ENCODE peak calls at places on chromosomes 13 and 19, in eight cellular contexts. H, G, L, N, T, V, D and Z are unnamed samples. For H3K36me3, the result is how much of the 10 kb centered on the place peaks cover.

GRCh38 chr13:35840991-35841604 is 290.1 kb downstream of the DCLK1 start:
- DNase-seq in H (no peak), G (no peak), L (peak), N (no peak), T (no peak), V (no peak), D (no peak), Z (peak)

GRCh38 chr19:49497047-49497789 is 984 bp downstream of the RPS11 start:
- DNase-seq in H (no peak), G (peak), L (no peak), N (peak), T (peak), V (no peak), D (no peak), Z (no peak)

GRCh38 chr19:40443930-40444180 is 280 bp downstream of the SERTAD3 start:
- DNase-seq in H (no peak), G (no peak), L (no peak), N (no peak), T (no peak), V (no peak), D (no peak), Z (peak)

GRCh38 chr13:59360108-59360507 is 803.6 kb downstream of the DIAPH3 start:
- DNase-seq in H (no peak), G (no peak), L (no peak), N (no peak), T (no peak), V (no peak), D (no peak), Z (no peak)

GRCh38 chr13:37074703-37075102 is 15.2 kb upstream of the SUPT20H start:
- DNase-seq in H (no peak), G (no peak), L (peak), N (peak), T (no peak), V (no peak), D (no peak), Z (peak)

GRCh38 chr13:97267418-97268059 is 45.4 kb downstream of the MBNL2 start:
- DNase-seq in H (no peak), G (no peak), L (no peak), N (no peak), T (no peak), V (no peak), D (no peak), Z (no peak)

GRCh38 chr13:60398438-60398891 is 1.4 kb downstream of the TDRD3 start:
- DNase-seq in H (no peak), G (no peak), L (no peak), N (no peak), T (no peak), V (no peak), D (no peak), Z (no peak)

GRCh38 chr19:31356587-31357314 is 7.5 kb upstream of the TSHZ3 start:
- DNase-seq in H (no peak), G (peak), L (no peak), N (peak), T (no peak), V (no peak), D (no peak), Z (no peak)

GRCh38 chr19:16655727-16656126 is 4.2 kb downstream of the SMIM7 start:
- DNase-seq in H (no peak), G (no peak), L (no peak), N (no peak), T (no peak), V (no peak), D (no peak), Z (no peak)

GRCh38 chr13:63110431-63110830 is 1694.8 kb upstream of the PCDH20 start:
- DNase-seq in H (no peak), G (no peak), L (peak), N (no peak), T (no peak), V (no peak), D (no peak), Z (peak)

GRCh38 chr13:112105884-112106283 is 38.9 kb downstream of the SOX1 start:
- DNase-seq in H (no peak), G (no peak), L (no peak), N (peak), T (no peak), V (no peak), D (no peak), Z (no peak)

GRCh38 chr19:33705860-33706259 is 84.1 kb downstream of the CHST8 start:
- DNase-seq in H (no peak), G (no peak), L (no peak), N (no peak), T (no peak), V (no peak), D (no peak), Z (no peak)

GRCh38 chr13:75489502-75490263 is 7.7 kb upstream of the TBC1D4 start:
- DNase-seq in H (no peak), G (peak), L (peak), N (no peak), T (peak), V (no peak), D (no peak), Z (no peak)

GRCh38 chr13:106432636-106433035 is 102.8 kb downstream of the EFNB2 start:
- DNase-seq in H (no peak), G (no peak), L (peak), N (no peak), T (no peak), V (no peak), D (no peak), Z (no peak)

GRCh38 chr13:31982540-31982939 is 49.0 kb upstream of the FRY start:
- DNase-seq in H (peak), G (peak), L (peak), N (no peak), T (peak), V (peak), D (no peak), Z (peak)

GRCh38 chr13:64749301-64749700 is 2480.8 kb downstream of the PCDH9 start:
- DNase-seq in H (no peak), G (no peak), L (no peak), N (no peak), T (no peak), V (no peak), D (no peak), Z (no peak)

GRCh38 chr19:19866599-19867248 is 1.0 kb downstream of the ZNF253 start:
- DNase-seq in H (no peak), G (no peak), L (no peak), N (peak), T (no peak), V (no peak), D (no peak), Z (peak)

GRCh38 chr19:31018951-31019350 is 330.3 kb downstream of the TSHZ3 start:
- DNase-seq in H (no peak), G (no peak), L (no peak), N (no peak), T (no peak), V (no peak), D (no peak), Z (peak)

GRCh38 chr19:8641908-8642547 is 11.6 kb downstream of the NFILZ start:
- DNase-seq in H (no peak), G (peak), L (peak), N (peak), T (no peak), V (no peak), D (no peak), Z (no peak)

GRCh38 chr13:30932481-30933333 is at the start of gene TEX26:
- DNase-seq in H (no peak), G (no peak), L (peak), N (peak), T (no peak), V (no peak), D (no peak), Z (no peak)

GRCh38 chr13:39232401-39232980 is 194.2 kb downstream of the NHLRC3 start:
- DNase-seq in H (no peak), G (no peak), L (no peak), N (no peak), T (no peak), V (no peak), D (no peak), Z (peak)

GRCh38 chr19:48686103-48686502 is 9.7 kb upstream of the FUT2 start:
- DNase-seq in H (no peak), G (no peak), L (no peak), N (no peak), T (no peak), V (no peak), D (no peak), Z (peak)

GRCh38 chr13:46267166-46267565 is 55.4 kb downstream of the LRRC63 start:
- DNase-seq in H (no peak), G (no peak), L (no peak), N (no peak), T (no peak), V (no peak), D (no peak), Z (no peak)

GRCh38 chr13:70162141-70162540 is 53.9 kb upstream of the KLHL1 start:
- DNase-seq in H (no peak), G (no peak), L (no peak), N (peak), T (no peak), V (no peak), D (no peak), Z (peak)

GRCh38 chr13:98280176-98280510 is 103.1 kb upstream of the RNF113B start:
- DNase-seq in H (no peak), G (no peak), L (no peak), N (no peak), T (no peak), V (no peak), D (no peak), Z (no peak)

GRCh38 chr19:18254546-18255500 is 19.4 kb downstream of the IQCN start:
- DNase-seq in H (no peak), G (no peak), L (no peak), N (no peak), T (peak), V (no peak), D (no peak), Z (no peak)

GRCh38 chr13:57030671-57031070 is 110.0 kb upstream of the PRR20A start:
- DNase-seq in H (no peak), G (no peak), L (no peak), N (no peak), T (no peak), V (no peak), D (no peak), Z (no peak)

GRCh38 chr19:41276231-41276630 is 12.1 kb downstream of the HNRNPUL1 start:
- DNase-seq in H (no peak), G (no peak), L (no peak), N (no peak), T (no peak), V (no peak), D (no peak), Z (no peak)

GRCh38 chr19:39752795-39753194 is 15.0 kb upstream of the CLC start:
- DNase-seq in H (no peak), G (no peak), L (no peak), N (no peak), T (no peak), V (no peak), D (no peak), Z (no peak)

GRCh38 chr19:1818549-1819195 is 6.6 kb upstream of the ATP8B3 start:
- DNase-seq in H (no peak), G (no peak), L (no peak), N (no peak), T (no peak), V (no peak), D (no peak), Z (no peak)

GRCh38 chr19:1815605-1816529 is 3.8 kb upstream of the ATP8B3 start:
- DNase-seq in H (no peak), G (no peak), L (no peak), N (no peak), T (no peak), V (no peak), D (no peak), Z (no peak)

GRCh38 chr19:1816530-1817298 is 4.6 kb upstream of the ATP8B3 start:
- DNase-seq in H (no peak), G (no peak), L (no peak), N (no peak), T (no peak), V (no peak), D (no peak), Z (no peak)

GRCh38 chr19:1819211-1819975 is 7.3 kb upstream of the ATP8B3 start:
- DNase-seq in H (no peak), G (no peak), L (no peak), N (no peak), T (no peak), V (no peak), D (no peak), Z (no peak)

GRCh38 chr19:1817553-1818179 is 5.6 kb upstream of the ATP8B3 start:
- DNase-seq in H (no peak), G (no peak), L (no peak), N (no peak), T (no peak), V (no peak), D (no peak), Z (no peak)
- H3K36me3 ChIP-seq in H (half or more), G (under half), L (under half), N (under half), T (half or more), V (under half), D (under half), Z (under half)

DNA sequence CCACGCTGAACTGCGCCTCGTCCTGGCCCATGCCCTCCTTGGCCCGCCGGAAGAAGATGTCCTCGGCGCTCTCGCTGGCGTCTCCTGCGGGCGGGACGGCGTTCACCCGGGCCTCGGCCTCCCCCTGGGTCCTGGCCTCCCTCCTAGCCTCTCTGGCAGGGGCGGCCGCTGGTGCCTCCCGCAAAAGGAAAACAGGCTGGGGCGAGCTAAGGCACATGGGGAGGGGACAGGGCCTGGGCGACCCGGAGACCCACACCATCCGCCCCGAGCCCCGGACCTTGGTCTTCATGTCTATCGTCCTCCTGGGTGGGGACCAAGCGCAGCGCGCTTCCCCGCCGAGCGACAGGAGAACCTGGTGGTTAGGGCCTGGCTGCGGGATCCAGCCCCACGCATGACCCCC is 5.7 kb upstream of the TBXA2R start:
- DNase-seq in H (no peak), G (no peak), L (no peak), N (no peak), T (no peak), V (no peak), D (no peak), Z (no peak)
- H3K36me3 ChIP-seq in H (under half), G (under half), L (under half), N (under half), T (half or more), V (under half), D (under half), Z (under half)

DNA sequence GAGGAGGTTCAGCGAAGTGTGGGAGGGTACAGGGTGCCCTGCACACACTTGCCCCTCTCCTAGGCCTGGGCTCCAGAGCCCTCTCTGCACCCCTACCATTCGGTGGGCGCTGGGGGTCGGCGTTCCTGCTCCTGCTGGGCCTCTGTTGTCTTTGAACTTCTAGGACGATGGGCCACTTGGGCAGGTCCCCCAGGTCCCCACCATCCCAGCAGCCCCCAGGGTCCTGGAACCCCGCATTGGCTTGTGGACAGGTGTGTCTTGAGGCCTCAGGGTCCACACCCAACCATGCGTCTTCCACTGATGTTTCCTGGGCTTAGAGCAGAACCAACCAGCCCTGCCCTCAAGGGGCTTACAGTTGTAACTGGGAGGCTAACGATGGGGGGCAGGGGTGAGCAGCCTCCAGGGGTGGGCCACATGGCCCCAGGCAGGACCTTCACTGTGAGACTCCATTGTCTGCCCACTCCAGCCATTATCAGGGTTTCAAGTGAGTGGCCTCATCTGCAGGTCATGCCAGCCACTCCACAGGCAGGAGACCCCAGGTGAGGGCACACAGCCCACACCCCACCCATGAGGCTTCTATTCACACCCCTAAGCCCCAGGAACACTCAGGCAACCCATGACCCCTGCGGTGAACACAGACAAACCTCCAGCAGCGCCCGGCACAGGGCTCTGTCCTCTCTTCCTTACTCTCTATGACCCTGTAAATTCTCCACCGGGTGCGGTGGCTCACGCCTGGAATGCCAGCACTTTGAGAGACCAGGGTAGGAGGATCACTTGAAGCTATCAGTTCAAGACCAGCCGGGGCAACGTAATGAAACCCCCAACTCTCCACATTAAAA is 2.0 kb upstream of the KLF16 start:
- DNase-seq in H (no peak), G (no peak), L (no peak), N (no peak), T (no peak), V (no peak), D (no peak), Z (no peak)
- H3K36me3 ChIP-seq in H (under half), G (under half), L (under half), N (under half), T (under half), V (under half), D (under half), Z (under half)

GRCh38 chr19:2803486-2804155 is 16.0 kb upstream of the ZNF554 start:
- DNase-seq in H (no peak), G (no peak), L (no peak), N (no peak), T (no peak), V (no peak), D (no peak), Z (no peak)

GRCh38 chr19:2806736-2807378 is 12.8 kb upstream of the ZNF554 start:
- DNase-seq in H (no peak), G (no peak), L (no peak), N (no peak), T (no peak), V (no peak), D (no peak), Z (no peak)

GRCh38 chr19:2804156-2805004 is 15.3 kb upstream of the ZNF554 start:
- DNase-seq in H (no peak), G (no peak), L (no peak), N (no peak), T (no peak), V (no peak), D (no peak), Z (no peak)

GRCh38 chr19:2805991-2806649 is 13.5 kb upstream of the ZNF554 start:
- DNase-seq in H (no peak), G (no peak), L (no peak), N (no peak), T (no peak), V (no peak), D (no peak), Z (no peak)

GRCh38 chr19:2805261-2805900 is 14.3 kb upstream of the ZNF554 start:
- DNase-seq in H (no peak), G (no peak), L (no peak), N (no peak), T (no peak), V (no peak), D (no peak), Z (no peak)
- H3K36me3 ChIP-seq in H (under half), G (under half), L (under half), N (under half), T (half or more), V (under half), D (half or more), Z (half or more)

GRCh38 chr19:51938936-51939335 is 11.7 kb downstream of the ZNF613 start:
- DNase-seq in H (no peak), G (no peak), L (no peak), N (no peak), T (no peak), V (no peak), D (no peak), Z (no peak)
- H3K36me3 ChIP-seq in H (half or more), G (half or more), L (under half), N (half or more), T (half or more), V (half or more), D (half or more), Z (half or more)

DNA sequence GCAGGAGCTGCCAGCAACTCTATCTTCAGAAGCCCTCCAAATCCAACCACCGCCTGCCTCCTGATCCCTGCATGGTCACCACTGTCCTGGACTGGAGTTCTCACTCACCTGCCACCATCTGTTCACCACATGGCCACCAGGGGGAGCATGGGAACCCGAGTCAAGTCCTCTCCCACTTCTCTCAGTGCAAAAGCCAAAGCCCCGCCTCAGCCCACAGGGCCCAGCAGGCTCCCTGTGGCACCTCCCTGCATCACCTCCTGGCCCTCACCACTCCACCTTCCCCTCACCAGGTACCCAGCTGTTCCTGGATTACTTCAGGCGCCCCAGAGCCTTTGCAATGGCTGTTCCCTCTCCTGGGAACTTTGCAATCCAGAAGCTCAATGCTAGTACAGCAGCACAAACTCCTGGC is 5.3 kb downstream of the DHPS start:
- DNase-seq in H (no peak), G (peak), L (peak), N (peak), T (peak), V (peak), D (no peak), Z (peak)
- H3K36me3 ChIP-seq in H (half or more), G (half or more), L (under half), N (under half), T (half or more), V (under half), D (half or more), Z (half or more)

DNA sequence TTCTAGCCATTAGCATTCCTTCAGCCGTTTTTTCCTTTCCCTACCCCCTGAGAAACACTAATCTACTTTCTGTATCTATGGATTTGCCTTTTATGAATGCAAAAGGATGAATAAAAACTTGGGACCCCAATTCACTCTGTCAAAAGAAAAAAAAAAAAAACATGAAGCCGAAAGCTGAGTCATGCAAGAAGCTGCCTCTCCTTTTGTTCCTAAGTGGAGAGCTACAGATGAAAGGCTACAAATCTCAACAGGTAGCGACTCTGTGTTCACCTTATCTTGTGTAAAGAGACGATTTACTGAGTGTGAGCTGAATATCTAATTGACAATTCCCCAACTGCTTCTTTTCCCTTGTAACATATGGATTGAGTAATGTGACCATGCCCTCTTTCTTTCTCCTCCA is 1072.8 kb downstream of the UQCRFS1 start:
- DNase-seq in H (no peak), G (no peak), L (no peak), N (no peak), T (no peak), V (no peak), D (no peak), Z (no peak)
- H3K36me3 ChIP-seq in H (under half), G (under half), L (under half), N (under half), T (under half), V (under half), D (under half), Z (under half)

GRCh38 chr19:1361601-1362384 is 21.9 kb upstream of the NDUFS7 start:
- DNase-seq in H (no peak), G (no peak), L (peak), N (no peak), T (no peak), V (no peak), D (no peak), Z (peak)
- H3K36me3 ChIP-seq in H (under half), G (under half), L (under half), N (under half), T (half or more), V (under half), D (under half), Z (under half)